ENCODE peak calls at places on chromosomes 1 and 21, in five cellular contexts. F is fibroblast of the aortic adventitia; U is left cardiac atrium; H is stimulated activated CD4-positive, alpha-beta T cell treated with anti-CD3 and anti-CD28 coated beads, Interleukin-1b, Interleukin-23, amount 100 ng/mL, for 48 hours; J is GM20000. L is an unnamed sample.

GRCh38 chr1:189654906-189655305 is 822.8 kb downstream of the BRINP3 start:
- DNase-seq in F (peak; percentile 29), U (no peak), H (no peak), J (no peak), L (no peak)

GRCh38 chr1:54774820-54775498 is 10.6 kb upstream of the PARS2 start:
- DNase-seq in F (peak; percentile 15), U (no peak), H (no peak), J (no peak), L (no peak)

GRCh38 chr1:153355445-153356071 is 2.1 kb upstream of the S100A9 start:
- DNase-seq in F (peak; percentile 46), U (peak; percentile 60), H (peak; percentile 55), J (peak; percentile 54), L (peak; percentile 73)

GRCh38 chr1:38241594-38242331 is 195.2 kb upstream of the POU3F1 start:
- DNase-seq in F (no peak), U (no peak), H (no peak), J (no peak), L (no peak)

GRCh38 chr21:43333301-43334062 is 93.4 kb downstream of the SIK1 start:
- DNase-seq in F (peak; percentile 67), U (peak; percentile 75), H (no peak), J (no peak), L (peak; percentile 47)

GRCh38 chr1:24775901-24776300 is 30.7 kb downstream of the CLIC4 start:
- DNase-seq in F (no peak), U (no peak), H (no peak), J (no peak), L (no peak)

GRCh38 chr21:34706337-34706736 is 37.5 kb downstream of the CLIC6 start:
- DNase-seq in F (no peak), U (no peak), H (no peak), J (no peak), L (no peak)

GRCh38 chr1:213409971-213410370 is 358.9 kb downstream of the RPS6KC1 start:
- DNase-seq in F (no peak), U (no peak), H (no peak), J (no peak), L (no peak)

GRCh38 chr1:32339363-32339978 is 3.4 kb upstream of the MARCKSL1 start:
- DNase-seq in F (peak; percentile 59), U (no peak), H (peak; percentile 66), J (peak; percentile 70), L (no peak)

GRCh38 chr1:4110888-4111287 is 210.8 kb upstream of the C1orf174 start:
- DNase-seq in F (no peak), U (no peak), H (no peak), J (no peak), L (no peak)

GRCh38 chr1:191579019-191579418 is 579.2 kb upstream of the RGS18 start:
- DNase-seq in F (peak; percentile 28), U (no peak), H (no peak), J (no peak), L (no peak)

L was measured in right cardiac atrium.